ENCODE peak calls at places on chromosomes 7 and 10, in nine cellular contexts. One of them, this sample, is unnamed.

GRCh38 chr10:68955414-68955785 is 570 bp upstream of the DDX21 start:
- DNase-seq in Caki2: no peak
- DNase-seq in GM20000: no peak
- DNase-seq in GM12865: no peak
- DNase-seq in activated B cell treated with CpG ODN at 0.5 μM for 24 hours: no peak
- DNase-seq in left colon: peak
- DNase-seq in stimulated activated CD8-positive, alpha-beta memory T cell treated with anti-CD3 and anti-CD28 coated beads, Interleukin-12 subunit alpha, Interleukin-12 subunit beta, amount 100 ng/mL, for 1 hour: no peak
- DNase-seq in activated CD4-positive, alpha-beta T cell treated with anti-CD3 and anti-CD28 coated beads, Interleukin-2, amount 50 U/mL, for 1 hour: no peak
- DNase-seq in HEK293T: peak
- DNase-seq in this sample: no peak

GRCh38 chr7:150513758-150514157 is 914 bp upstream of the GIMAP7 start:
- DNase-seq in GM20000: no peak
- DNase-seq in left colon: no peak
- DNase-seq in stimulated activated CD8-positive, alpha-beta memory T cell treated with anti-CD3 and anti-CD28 coated beads, Interleukin-12 subunit alpha, Interleukin-12 subunit beta, amount 100 ng/mL, for 1 hour: no peak
- DNase-seq in HEK293T: no peak
- DNase-seq in activated CD4-positive, alpha-beta T cell treated with anti-CD3 and anti-CD28 coated beads, Interleukin-2, amount 50 U/mL, for 1 hour: no peak
- DNase-seq in GM12865: no peak
- DNase-seq in Caki2: no peak
- DNase-seq in activated B cell treated with CpG ODN at 0.5 μM for 24 hours: no peak
- DNase-seq in this sample: peak

GRCh38 chr7:27606270-27607209 is 56.1 kb downstream of the HIBADH start:
- DNase-seq in GM20000: no peak
- DNase-seq in HEK293T: peak
- DNase-seq in activated B cell treated with CpG ODN at 0.5 μM for 24 hours: no peak
- DNase-seq in stimulated activated CD8-positive, alpha-beta memory T cell treated with anti-CD3 and anti-CD28 coated beads, Interleukin-12 subunit alpha, Interleukin-12 subunit beta, amount 100 ng/mL, for 1 hour: no peak
- DNase-seq in Caki2: peak
- DNase-seq in activated CD4-positive, alpha-beta T cell treated with anti-CD3 and anti-CD28 coated beads, Interleukin-2, amount 50 U/mL, for 1 hour: no peak
- DNase-seq in left colon: no peak
- DNase-seq in GM12865: no peak
- DNase-seq in this sample: no peak

GRCh38 chr7:54260868-54261475 is 281.2 kb upstream of the VSTM2A start:
- DNase-seq in activated CD4-positive, alpha-beta T cell treated with anti-CD3 and anti-CD28 coated beads, Interleukin-2, amount 50 U/mL, for 1 hour: no peak
- DNase-seq in stimulated activated CD8-positive, alpha-beta memory T cell treated with anti-CD3 and anti-CD28 coated beads, Interleukin-12 subunit alpha, Interleukin-12 subunit beta, amount 100 ng/mL, for 1 hour: no peak
- DNase-seq in left colon: no peak
- DNase-seq in activated B cell treated with CpG ODN at 0.5 μM for 24 hours: no peak
- DNase-seq in GM20000: no peak
- DNase-seq in GM12865: no peak
- DNase-seq in HEK293T: no peak
- DNase-seq in Caki2: no peak
- DNase-seq in this sample: no peak

GRCh38 chr7:94939393-94939792 is 32.0 kb downstream of the PPP1R9A start:
- DNase-seq in activated B cell treated with CpG ODN at 0.5 μM for 24 hours: no peak
- DNase-seq in left colon: no peak
- DNase-seq in activated CD4-positive, alpha-beta T cell treated with anti-CD3 and anti-CD28 coated beads, Interleukin-2, amount 50 U/mL, for 1 hour: no peak
- DNase-seq in HEK293T: no peak
- DNase-seq in GM12865: no peak
- DNase-seq in GM20000: no peak
- DNase-seq in Caki2: no peak
- DNase-seq in stimulated activated CD8-positive, alpha-beta memory T cell treated with anti-CD3 and anti-CD28 coated beads, Interleukin-12 subunit alpha, Interleukin-12 subunit beta, amount 100 ng/mL, for 1 hour: no peak
- DNase-seq in this sample: no peak

GRCh38 chr7:24406053-24406561 is 122.1 kb downstream of the NPY start:
- DNase-seq in GM12865: peak
- DNase-seq in left colon: no peak
- DNase-seq in activated CD4-positive, alpha-beta T cell treated with anti-CD3 and anti-CD28 coated beads, Interleukin-2, amount 50 U/mL, for 1 hour: no peak
- DNase-seq in Caki2: no peak
- DNase-seq in activated B cell treated with CpG ODN at 0.5 μM for 24 hours: no peak
- DNase-seq in GM20000: peak
- DNase-seq in HEK293T: no peak
- DNase-seq in stimulated activated CD8-positive, alpha-beta memory T cell treated with anti-CD3 and anti-CD28 coated beads, Interleukin-12 subunit alpha, Interleukin-12 subunit beta, amount 100 ng/mL, for 1 hour: no peak
- DNase-seq in this sample: no peak

GRCh38 chr10:72792288-72792687 is 100.3 kb downstream of the MCU start:
- DNase-seq in left colon: no peak
- DNase-seq in GM12865: no peak
- DNase-seq in HEK293T: no peak
- DNase-seq in activated CD4-positive, alpha-beta T cell treated with anti-CD3 and anti-CD28 coated beads, Interleukin-2, amount 50 U/mL, for 1 hour: no peak
- DNase-seq in stimulated activated CD8-positive, alpha-beta memory T cell treated with anti-CD3 and anti-CD28 coated beads, Interleukin-12 subunit alpha, Interleukin-12 subunit beta, amount 100 ng/mL, for 1 hour: no peak
- DNase-seq in Caki2: no peak
- DNase-seq in activated B cell treated with CpG ODN at 0.5 μM for 24 hours: no peak
- DNase-seq in GM20000: no peak
- DNase-seq in this sample: no peak

GRCh38 chr7:144384071-144384470 is 19.4 kb downstream of the NOBOX start:
- DNase-seq in stimulated activated CD8-positive, alpha-beta memory T cell treated with anti-CD3 and anti-CD28 coated beads, Interleukin-12 subunit alpha, Interleukin-12 subunit beta, amount 100 ng/mL, for 1 hour: no peak
- DNase-seq in activated CD4-positive, alpha-beta T cell treated with anti-CD3 and anti-CD28 coated beads, Interleukin-2, amount 50 U/mL, for 1 hour: no peak
- DNase-seq in Caki2: peak
- DNase-seq in left colon: peak
- DNase-seq in activated B cell treated with CpG ODN at 0.5 μM for 24 hours: no peak
- DNase-seq in GM20000: no peak
- DNase-seq in GM12865: peak
- DNase-seq in HEK293T: no peak
- DNase-seq in this sample: no peak

GRCh38 chr7:99740573-99741437 is 5.8 kb upstream of the CYP3A7 start:
- DNase-seq in HEK293T: no peak
- DNase-seq in activated CD4-positive, alpha-beta T cell treated with anti-CD3 and anti-CD28 coated beads, Interleukin-2, amount 50 U/mL, for 1 hour: no peak
- DNase-seq in GM20000: no peak
- DNase-seq in left colon: no peak
- DNase-seq in Caki2: no peak
- DNase-seq in GM12865: no peak
- DNase-seq in activated B cell treated with CpG ODN at 0.5 μM for 24 hours: no peak
- DNase-seq in stimulated activated CD8-positive, alpha-beta memory T cell treated with anti-CD3 and anti-CD28 coated beads, Interleukin-12 subunit alpha, Interleukin-12 subunit beta, amount 100 ng/mL, for 1 hour: no peak
- DNase-seq in this sample: no peak

GRCh38 chr7:542935-543789 is 23.5 kb upstream of the PDGFA start:
- DNase-seq in HEK293T: no peak
- DNase-seq in activated CD4-positive, alpha-beta T cell treated with anti-CD3 and anti-CD28 coated beads, Interleukin-2, amount 50 U/mL, for 1 hour: no peak
- DNase-seq in GM20000: no peak
- DNase-seq in left colon: no peak
- DNase-seq in stimulated activated CD8-positive, alpha-beta memory T cell treated with anti-CD3 and anti-CD28 coated beads, Interleukin-12 subunit alpha, Interleukin-12 subunit beta, amount 100 ng/mL, for 1 hour: no peak
- DNase-seq in activated B cell treated with CpG ODN at 0.5 μM for 24 hours: no peak
- DNase-seq in Caki2: peak
- DNase-seq in GM12865: no peak
- DNase-seq in this sample: peak

GRCh38 chr7:53604201-53604600 is 568.8 kb downstream of the POM121L12 start:
- DNase-seq in GM20000: no peak
- DNase-seq in GM12865: no peak
- DNase-seq in left colon: no peak
- DNase-seq in activated CD4-positive, alpha-beta T cell treated with anti-CD3 and anti-CD28 coated beads, Interleukin-2, amount 50 U/mL, for 1 hour: no peak
- DNase-seq in Caki2: no peak
- DNase-seq in HEK293T: no peak
- DNase-seq in activated B cell treated with CpG ODN at 0.5 μM for 24 hours: no peak
- DNase-seq in stimulated activated CD8-positive, alpha-beta memory T cell treated with anti-CD3 and anti-CD28 coated beads, Interleukin-12 subunit alpha, Interleukin-12 subunit beta, amount 100 ng/mL, for 1 hour: no peak
- DNase-seq in this sample: no peak

GRCh38 chr7:29764227-29764626 is 42.1 kb upstream of the WIPF3 start:
- DNase-seq in activated CD4-positive, alpha-beta T cell treated with anti-CD3 and anti-CD28 coated beads, Interleukin-2, amount 50 U/mL, for 1 hour: no peak
- DNase-seq in Caki2: no peak
- DNase-seq in activated B cell treated with CpG ODN at 0.5 μM for 24 hours: no peak
- DNase-seq in GM20000: no peak
- DNase-seq in HEK293T: peak
- DNase-seq in stimulated activated CD8-positive, alpha-beta memory T cell treated with anti-CD3 and anti-CD28 coated beads, Interleukin-12 subunit alpha, Interleukin-12 subunit beta, amount 100 ng/mL, for 1 hour: no peak
- DNase-seq in left colon: peak
- DNase-seq in GM12865: no peak
- DNase-seq in this sample: no peak

GRCh38 chr7:8579661-8580060 is 146.3 kb downstream of the NXPH1 start:
- DNase-seq in activated B cell treated with CpG ODN at 0.5 μM for 24 hours: no peak
- DNase-seq in left colon: no peak
- DNase-seq in HEK293T: no peak
- DNase-seq in stimulated activated CD8-positive, alpha-beta memory T cell treated with anti-CD3 and anti-CD28 coated beads, Interleukin-12 subunit alpha, Interleukin-12 subunit beta, amount 100 ng/mL, for 1 hour: no peak
- DNase-seq in GM20000: no peak
- DNase-seq in Caki2: peak
- DNase-seq in activated CD4-positive, alpha-beta T cell treated with anti-CD3 and anti-CD28 coated beads, Interleukin-2, amount 50 U/mL, for 1 hour: no peak
- DNase-seq in GM12865: no peak
- DNase-seq in this sample: no peak

GRCh38 chr10:59387951-59388431 is 25.6 kb upstream of the FAM13C start:
- DNase-seq in GM20000: no peak
- DNase-seq in stimulated activated CD8-positive, alpha-beta memory T cell treated with anti-CD3 and anti-CD28 coated beads, Interleukin-12 subunit alpha, Interleukin-12 subunit beta, amount 100 ng/mL, for 1 hour: no peak
- DNase-seq in activated CD4-positive, alpha-beta T cell treated with anti-CD3 and anti-CD28 coated beads, Interleukin-2, amount 50 U/mL, for 1 hour: no peak
- DNase-seq in Caki2: peak
- DNase-seq in activated B cell treated with CpG ODN at 0.5 μM for 24 hours: no peak
- DNase-seq in HEK293T: no peak
- DNase-seq in GM12865: no peak
- DNase-seq in left colon: no peak
- DNase-seq in this sample: no peak

GRCh38 chr10:2173328-2173727 is 436.0 kb upstream of the ADARB2 start:
- DNase-seq in left colon: no peak
- DNase-seq in activated CD4-positive, alpha-beta T cell treated with anti-CD3 and anti-CD28 coated beads, Interleukin-2, amount 50 U/mL, for 1 hour: no peak
- DNase-seq in activated B cell treated with CpG ODN at 0.5 μM for 24 hours: no peak
- DNase-seq in Caki2: no peak
- DNase-seq in GM20000: no peak
- DNase-seq in HEK293T: no peak
- DNase-seq in stimulated activated CD8-positive, alpha-beta memory T cell treated with anti-CD3 and anti-CD28 coated beads, Interleukin-12 subunit alpha, Interleukin-12 subunit beta, amount 100 ng/mL, for 1 hour: no peak
- DNase-seq in GM12865: no peak
- DNase-seq in this sample: no peak

GRCh38 chr7:136874393-136875032 is 6.1 kb downstream of the CHRM2 start:
- DNase-seq in GM20000: no peak
- DNase-seq in activated CD4-positive, alpha-beta T cell treated with anti-CD3 and anti-CD28 coated beads, Interleukin-2, amount 50 U/mL, for 1 hour: no peak
- DNase-seq in stimulated activated CD8-positive, alpha-beta memory T cell treated with anti-CD3 and anti-CD28 coated beads, Interleukin-12 subunit alpha, Interleukin-12 subunit beta, amount 100 ng/mL, for 1 hour: no peak
- DNase-seq in activated B cell treated with CpG ODN at 0.5 μM for 24 hours: no peak
- DNase-seq in HEK293T: peak
- DNase-seq in left colon: no peak
- DNase-seq in Caki2: peak
- DNase-seq in GM12865: no peak
- DNase-seq in this sample: no peak

GRCh38 chr7:98372993-98373392 is 27.9 kb downstream of the BAIAP2L1 start:
- DNase-seq in HEK293T: no peak
- DNase-seq in GM20000: no peak
- DNase-seq in activated CD4-positive, alpha-beta T cell treated with anti-CD3 and anti-CD28 coated beads, Interleukin-2, amount 50 U/mL, for 1 hour: no peak
- DNase-seq in GM12865: no peak
- DNase-seq in left colon: no peak
- DNase-seq in stimulated activated CD8-positive, alpha-beta memory T cell treated with anti-CD3 and anti-CD28 coated beads, Interleukin-12 subunit alpha, Interleukin-12 subunit beta, amount 100 ng/mL, for 1 hour: no peak
- DNase-seq in activated B cell treated with CpG ODN at 0.5 μM for 24 hours: no peak
- DNase-seq in Caki2: no peak
- DNase-seq in this sample: no peak

GRCh38 chr7:11667071-11667809 is 164.8 kb downstream of the THSD7A start:
- DNase-seq in left colon: no peak
- DNase-seq in activated CD4-positive, alpha-beta T cell treated with anti-CD3 and anti-CD28 coated beads, Interleukin-2, amount 50 U/mL, for 1 hour: no peak
- DNase-seq in GM20000: no peak
- DNase-seq in stimulated activated CD8-positive, alpha-beta memory T cell treated with anti-CD3 and anti-CD28 coated beads, Interleukin-12 subunit alpha, Interleukin-12 subunit beta, amount 100 ng/mL, for 1 hour: no peak
- DNase-seq in GM12865: no peak
- DNase-seq in Caki2: no peak
- DNase-seq in activated B cell treated with CpG ODN at 0.5 μM for 24 hours: no peak
- DNase-seq in HEK293T: no peak
- DNase-seq in this sample: no peak

GRCh38 chr10:93386496-93387369 is 95.4 kb downstream of the MYOF start:
- DNase-seq in GM20000: no peak
- DNase-seq in GM12865: peak
- DNase-seq in Caki2: no peak
- DNase-seq in activated B cell treated with CpG ODN at 0.5 μM for 24 hours: no peak
- DNase-seq in stimulated activated CD8-positive, alpha-beta memory T cell treated with anti-CD3 and anti-CD28 coated beads, Interleukin-12 subunit alpha, Interleukin-12 subunit beta, amount 100 ng/mL, for 1 hour: no peak
- DNase-seq in HEK293T: no peak
- DNase-seq in activated CD4-positive, alpha-beta T cell treated with anti-CD3 and anti-CD28 coated beads, Interleukin-2, amount 50 U/mL, for 1 hour: no peak
- DNase-seq in left colon: no peak
- DNase-seq in this sample: no peak

GRCh38 chr7:18140943-18141342 is 113.3 kb upstream of the PRPS1L1 start:
- DNase-seq in activated B cell treated with CpG ODN at 0.5 μM for 24 hours: no peak
- DNase-seq in HEK293T: no peak
- DNase-seq in GM12865: no peak
- DNase-seq in activated CD4-positive, alpha-beta T cell treated with anti-CD3 and anti-CD28 coated beads, Interleukin-2, amount 50 U/mL, for 1 hour: no peak
- DNase-seq in stimulated activated CD8-positive, alpha-beta memory T cell treated with anti-CD3 and anti-CD28 coated beads, Interleukin-12 subunit alpha, Interleukin-12 subunit beta, amount 100 ng/mL, for 1 hour: no peak
- DNase-seq in Caki2: no peak
- DNase-seq in GM20000: no peak
- DNase-seq in left colon: no peak
- DNase-seq in this sample: no peak

GRCh38 chr7:47478926-47479791 is 102.8 kb downstream of the TNS3 start:
- DNase-seq in activated CD4-positive, alpha-beta T cell treated with anti-CD3 and anti-CD28 coated beads, Interleukin-2, amount 50 U/mL, for 1 hour: no peak
- DNase-seq in stimulated activated CD8-positive, alpha-beta memory T cell treated with anti-CD3 and anti-CD28 coated beads, Interleukin-12 subunit alpha, Interleukin-12 subunit beta, amount 100 ng/mL, for 1 hour: no peak
- DNase-seq in GM20000: no peak
- DNase-seq in GM12865: no peak
- DNase-seq in activated B cell treated with CpG ODN at 0.5 μM for 24 hours: no peak
- DNase-seq in Caki2: no peak
- DNase-seq in left colon: no peak
- DNase-seq in HEK293T: no peak
- DNase-seq in this sample: peak

GRCh38 chr7:43105521-43106120 is 6.8 kb upstream of the HECW1 start:
- DNase-seq in GM20000: no peak
- DNase-seq in GM12865: no peak
- DNase-seq in activated CD4-positive, alpha-beta T cell treated with anti-CD3 and anti-CD28 coated beads, Interleukin-2, amount 50 U/mL, for 1 hour: no peak
- DNase-seq in stimulated activated CD8-positive, alpha-beta memory T cell treated with anti-CD3 and anti-CD28 coated beads, Interleukin-12 subunit alpha, Interleukin-12 subunit beta, amount 100 ng/mL, for 1 hour: no peak
- DNase-seq in activated B cell treated with CpG ODN at 0.5 μM for 24 hours: no peak
- DNase-seq in HEK293T: no peak
- DNase-seq in left colon: no peak
- DNase-seq in Caki2: peak
- DNase-seq in this sample: no peak

GRCh38 chr7:78159537-78159936 is 361.0 kb downstream of the PHTF2 start:
- DNase-seq in GM12865: no peak
- DNase-seq in GM20000: no peak
- DNase-seq in left colon: no peak
- DNase-seq in activated B cell treated with CpG ODN at 0.5 μM for 24 hours: no peak
- DNase-seq in activated CD4-positive, alpha-beta T cell treated with anti-CD3 and anti-CD28 coated beads, Interleukin-2, amount 50 U/mL, for 1 hour: no peak
- DNase-seq in stimulated activated CD8-positive, alpha-beta memory T cell treated with anti-CD3 and anti-CD28 coated beads, Interleukin-12 subunit alpha, Interleukin-12 subunit beta, amount 100 ng/mL, for 1 hour: no peak
- DNase-seq in Caki2: no peak
- DNase-seq in HEK293T: no peak
- DNase-seq in this sample: no peak

GRCh38 chr10:86085136-86085535 is 281.5 kb downstream of the GRID1 start:
- DNase-seq in GM20000: no peak
- DNase-seq in HEK293T: no peak
- DNase-seq in Caki2: no peak
- DNase-seq in activated CD4-positive, alpha-beta T cell treated with anti-CD3 and anti-CD28 coated beads, Interleukin-2, amount 50 U/mL, for 1 hour: no peak
- DNase-seq in left colon: no peak
- DNase-seq in stimulated activated CD8-positive, alpha-beta memory T cell treated with anti-CD3 and anti-CD28 coated beads, Interleukin-12 subunit alpha, Interleukin-12 subunit beta, amount 100 ng/mL, for 1 hour: no peak
- DNase-seq in activated B cell treated with CpG ODN at 0.5 μM for 24 hours: no peak
- DNase-seq in GM12865: no peak
- DNase-seq in this sample: no peak

GRCh38 chr10:15563161-15563715 is 156.5 kb downstream of the ITGA8 start:
- DNase-seq in activated B cell treated with CpG ODN at 0.5 μM for 24 hours: no peak
- DNase-seq in activated CD4-positive, alpha-beta T cell treated with anti-CD3 and anti-CD28 coated beads, Interleukin-2, amount 50 U/mL, for 1 hour: no peak
- DNase-seq in stimulated activated CD8-positive, alpha-beta memory T cell treated with anti-CD3 and anti-CD28 coated beads, Interleukin-12 subunit alpha, Interleukin-12 subunit beta, amount 100 ng/mL, for 1 hour: no peak
- DNase-seq in left colon: no peak
- DNase-seq in GM20000: no peak
- DNase-seq in Caki2: no peak
- DNase-seq in GM12865: no peak
- DNase-seq in HEK293T: no peak
- DNase-seq in this sample: no peak

GRCh38 chr7:73904219-73905136 is 43.5 kb downstream of the TMEM270 start:
- DNase-seq in activated B cell treated with CpG ODN at 0.5 μM for 24 hours: no peak
- DNase-seq in stimulated activated CD8-positive, alpha-beta memory T cell treated with anti-CD3 and anti-CD28 coated beads, Interleukin-12 subunit alpha, Interleukin-12 subunit beta, amount 100 ng/mL, for 1 hour: no peak
- DNase-seq in left colon: no peak
- DNase-seq in HEK293T: no peak
- DNase-seq in activated CD4-positive, alpha-beta T cell treated with anti-CD3 and anti-CD28 coated beads, Interleukin-2, amount 50 U/mL, for 1 hour: no peak
- DNase-seq in GM20000: no peak
- DNase-seq in GM12865: no peak
- DNase-seq in Caki2: no peak
- DNase-seq in this sample: peak

GRCh38 chr7:129923709-129924108 is 29.1 kb downstream of the UBE2H start:
- DNase-seq in left colon: no peak
- DNase-seq in GM20000: peak
- DNase-seq in Caki2: peak
- DNase-seq in HEK293T: no peak
- DNase-seq in GM12865: peak
- DNase-seq in activated B cell treated with CpG ODN at 0.5 μM for 24 hours: no peak
- DNase-seq in stimulated activated CD8-positive, alpha-beta memory T cell treated with anti-CD3 and anti-CD28 coated beads, Interleukin-12 subunit alpha, Interleukin-12 subunit beta, amount 100 ng/mL, for 1 hour: no peak
- DNase-seq in activated CD4-positive, alpha-beta T cell treated with anti-CD3 and anti-CD28 coated beads, Interleukin-2, amount 50 U/mL, for 1 hour: no peak
- DNase-seq in this sample: no peak

GRCh38 chr7:23246540-23246939 is at the start of gene GPNMB:
- DNase-seq in GM12865: no peak
- DNase-seq in HEK293T: no peak
- DNase-seq in activated CD4-positive, alpha-beta T cell treated with anti-CD3 and anti-CD28 coated beads, Interleukin-2, amount 50 U/mL, for 1 hour: no peak
- DNase-seq in stimulated activated CD8-positive, alpha-beta memory T cell treated with anti-CD3 and anti-CD28 coated beads, Interleukin-12 subunit alpha, Interleukin-12 subunit beta, amount 100 ng/mL, for 1 hour: no peak
- DNase-seq in left colon: no peak
- DNase-seq in GM20000: no peak
- DNase-seq in activated B cell treated with CpG ODN at 0.5 μM for 24 hours: no peak
- DNase-seq in Caki2: peak
- DNase-seq in this sample: peak

GRCh38 chr10:91054325-91054724 is 133.4 kb upstream of the ANKRD1 start:
- DNase-seq in stimulated activated CD8-positive, alpha-beta memory T cell treated with anti-CD3 and anti-CD28 coated beads, Interleukin-12 subunit alpha, Interleukin-12 subunit beta, amount 100 ng/mL, for 1 hour: no peak
- DNase-seq in left colon: no peak
- DNase-seq in activated B cell treated with CpG ODN at 0.5 μM for 24 hours: no peak
- DNase-seq in HEK293T: no peak
- DNase-seq in GM12865: no peak
- DNase-seq in GM20000: no peak
- DNase-seq in activated CD4-positive, alpha-beta T cell treated with anti-CD3 and anti-CD28 coated beads, Interleukin-2, amount 50 U/mL, for 1 hour: no peak
- DNase-seq in Caki2: no peak
- DNase-seq in this sample: no peak

GRCh38 chr7:116901143-116901542 is 38.8 kb downstream of the CAPZA2 start:
- DNase-seq in Caki2: no peak
- DNase-seq in GM20000: no peak
- DNase-seq in left colon: no peak
- DNase-seq in activated B cell treated with CpG ODN at 0.5 μM for 24 hours: no peak
- DNase-seq in activated CD4-positive, alpha-beta T cell treated with anti-CD3 and anti-CD28 coated beads, Interleukin-2, amount 50 U/mL, for 1 hour: no peak
- DNase-seq in GM12865: no peak
- DNase-seq in HEK293T: no peak
- DNase-seq in stimulated activated CD8-positive, alpha-beta memory T cell treated with anti-CD3 and anti-CD28 coated beads, Interleukin-12 subunit alpha, Interleukin-12 subunit beta, amount 100 ng/mL, for 1 hour: no peak
- DNase-seq in this sample: no peak

GRCh38 chr10:124671486-124672075 is 72.6 kb downstream of the FAM53B start:
- DNase-seq in GM12865: no peak
- DNase-seq in HEK293T: peak
- DNase-seq in stimulated activated CD8-positive, alpha-beta memory T cell treated with anti-CD3 and anti-CD28 coated beads, Interleukin-12 subunit alpha, Interleukin-12 subunit beta, amount 100 ng/mL, for 1 hour: no peak
- DNase-seq in GM20000: no peak
- DNase-seq in left colon: no peak
- DNase-seq in activated B cell treated with CpG ODN at 0.5 μM for 24 hours: no peak
- DNase-seq in activated CD4-positive, alpha-beta T cell treated with anti-CD3 and anti-CD28 coated beads, Interleukin-2, amount 50 U/mL, for 1 hour: no peak
- DNase-seq in Caki2: peak
- DNase-seq in this sample: peak

This sample was measured in left lung.